ENCODE peak calls at places on chromosomes 1 and 21, in ten cellular contexts. Q, W, Z, F, A, V, R, U, T and K are unnamed samples.

GRCh38 chr21:21151231-21151630 is 153.0 kb downstream of the NCAM2 start:
- DNase-seq in F (no peak), V (no peak), T (no peak), U (no peak), W (no peak), Q (no peak), A (no peak), Z (no peak), R (no peak), K (no peak)

GRCh38 chr1:17397910-17398700 is 26.1 kb downstream of the PADI6 start:
- DNase-seq in V (no peak), W (no peak), R (no peak), T (no peak), U (no peak), Q (peak; percentile 1), A (no peak), Z (no peak), F (no peak), K (no peak)

GRCh38 chr1:203776636-203777035 is 11.7 kb downstream of the LAX1 start:
- DNase-seq in T (no peak), W (no peak), A (no peak), Q (no peak), F (no peak), V (no peak), Z (no peak), R (no peak), U (no peak), K (no peak)

GRCh38 chr1:6538958-6539357 is 15.4 kb downstream of the NOL9 start:
- DNase-seq in A (no peak), Q (no peak), R (no peak), T (no peak), W (no peak), Z (peak; percentile 53), F (no peak), V (no peak), U (no peak), K (no peak)

GRCh38 chr1:245008761-245009160 is 144.4 kb upstream of the HNRNPU start:
- DNase-seq in A (no peak), F (no peak), Z (no peak), V (no peak), T (no peak), U (no peak), W (no peak), R (no peak), Q (no peak), K (no peak)

GRCh38 chr1:226444901-226445300 is 37.0 kb upstream of the PARP1 start:
- DNase-seq in W (no peak), Q (no peak), F (peak; percentile 30), T (no peak), Z (no peak), U (no peak), R (peak; percentile 61), V (no peak), A (no peak), K (no peak)

GRCh38 chr1:201551877-201552731 is 13.2 kb downstream of the NAV1 start:
- DNase-seq in Z (peak; percentile 89), U (no peak), T (peak; percentile 87), F (no peak), V (no peak), Q (no peak), A (no peak), W (no peak), R (no peak), K (no peak)

GRCh38 chr1:33296082-33296458 is 24.8 kb downstream of the A3GALT2 start:
- DNase-seq in Z (no peak), U (no peak), V (no peak), F (no peak), W (no peak), R (no peak), Q (no peak), T (no peak), A (no peak), K (no peak)

GRCh38 chr1:62833529-62833928 is 49.6 kb downstream of the ATG4C start:
- DNase-seq in A (no peak), Z (no peak), Q (no peak), V (no peak), W (no peak), R (no peak), F (no peak), T (no peak), U (no peak), K (no peak)

GRCh38 chr1:31623365-31623764 is 5.9 kb downstream of the HCRTR1 start:
- DNase-seq in T (no peak), Q (no peak), U (no peak), R (no peak), F (no peak), A (no peak), V (no peak), Z (no peak), W (no peak), K (no peak)

GRCh38 chr1:218874313-218874712 is 299.4 kb upstream of the LYPLAL1 start:
- DNase-seq in U (no peak), R (no peak), Z (peak; percentile 74), F (no peak), A (no peak), Q (peak; percentile 43), W (no peak), T (peak; percentile 14), V (no peak), K (peak; percentile 87)